ENCODE peak calls at places on chromosomes 7 and 10, in eight cellular contexts. V is OCI-LY7, D is IMR-90, J is transverse colon, S is spleen, X is mucosa of descending colon, B is SK-N-SH, Z is Panc1. E is an unnamed sample. For H3K4me1, the result is how much of the 10 kb centered on the place peaks cover.

GRCh38 chr10:111261066-111261465 is 184.2 kb downstream of the ADRA2A start:
- DNase-seq in D (no peak), S (no peak), X (no peak), V (no peak), Z (no peak), B (no peak), J (no peak), E (no peak)

GRCh38 chr10:71269301-71270288 is 49.5 kb upstream of the SLC29A3 start:
- DNase-seq in J (no peak), X (no peak), V (no peak), Z (no peak), D (peak), B (no peak), S (no peak), E (no peak)

GRCh38 chr7:136214356-136214755 is 237.2 kb upstream of the MTPN start:
- DNase-seq in J (no peak), V (no peak), D (peak), Z (no peak), B (peak), X (no peak), S (no peak), E (no peak)

GRCh38 chr7:22561895-22562593 is 62.1 kb upstream of the STEAP1B start:
- DNase-seq in X (no peak), V (no peak), S (no peak), Z (no peak), J (no peak), B (no peak), D (peak), E (no peak)

GRCh38 chr7:107387573-107388219 is 82.2 kb upstream of the GPR22 start:
- DNase-seq in J (no peak), X (no peak), S (no peak), B (peak), Z (no peak), D (peak), V (no peak), E (peak)

GRCh38 chr10:42962120-42962901 is 114.6 kb upstream of the RET start:
- DNase-seq in D (no peak), S (peak), V (no peak), Z (no peak), B (peak), J (peak), X (no peak), E (peak)

GRCh38 chr10:124956764-124957163 is 14.8 kb downstream of the ZRANB1 start:
- DNase-seq in D (no peak), B (no peak), V (no peak), J (no peak), X (no peak), Z (no peak), S (no peak), E (no peak)

GRCh38 chr7:2515424-2516193 is 4.0 kb upstream of the LFNG start:
- DNase-seq in D (no peak), S (no peak), V (no peak), J (no peak), B (no peak), X (no peak), Z (no peak), E (no peak)

GRCh38 chr10:22550732-22551131 is 163.6 kb downstream of the PIP4K2A start:
- DNase-seq in J (peak), D (peak), B (peak), Z (no peak), V (peak), X (peak), S (peak), E (peak)

GRCh38 chr7:117205856-117206255 is 117.0 kb downstream of the WNT2 start:
- DNase-seq in B (no peak), Z (no peak), J (no peak), V (no peak), S (no peak), X (no peak), D (no peak), E (no peak)

GRCh38 chr7:112080441-112080840 is 125.8 kb downstream of the DOCK4 start:
- DNase-seq in Z (peak), V (peak), J (no peak), D (peak), B (no peak), X (peak), S (no peak), E (peak)

GRCh38 chr10:25682203-25682950 is 251.7 kb upstream of the MYO3A start:
- DNase-seq in X (peak), V (no peak), B (peak), J (no peak), S (no peak), Z (no peak), D (no peak), E (peak)

GRCh38 chr7:44068054-44068453 is 2.7 kb upstream of the PGAM2 start:
- DNase-seq in V (no peak), B (peak), Z (no peak), S (peak), J (no peak), D (peak), X (no peak), E (no peak)

GRCh38 chr7:44067064-44067951 is 1.9 kb upstream of the PGAM2 start:
- DNase-seq in S (peak), D (no peak), X (no peak), J (peak), B (peak), V (no peak), Z (no peak), E (no peak)

GRCh38 chr7:44065431-44066110 is at the start of gene PGAM2:
- DNase-seq in Z (no peak), D (no peak), S (peak), X (no peak), B (peak), V (no peak), J (peak), E (no peak)

GRCh38 chr7:44066111-44066460 is 719 bp upstream of the PGAM2 start:
- DNase-seq in S (no peak), D (no peak), V (no peak), J (no peak), Z (no peak), X (no peak), B (no peak), E (no peak)

DNA sequence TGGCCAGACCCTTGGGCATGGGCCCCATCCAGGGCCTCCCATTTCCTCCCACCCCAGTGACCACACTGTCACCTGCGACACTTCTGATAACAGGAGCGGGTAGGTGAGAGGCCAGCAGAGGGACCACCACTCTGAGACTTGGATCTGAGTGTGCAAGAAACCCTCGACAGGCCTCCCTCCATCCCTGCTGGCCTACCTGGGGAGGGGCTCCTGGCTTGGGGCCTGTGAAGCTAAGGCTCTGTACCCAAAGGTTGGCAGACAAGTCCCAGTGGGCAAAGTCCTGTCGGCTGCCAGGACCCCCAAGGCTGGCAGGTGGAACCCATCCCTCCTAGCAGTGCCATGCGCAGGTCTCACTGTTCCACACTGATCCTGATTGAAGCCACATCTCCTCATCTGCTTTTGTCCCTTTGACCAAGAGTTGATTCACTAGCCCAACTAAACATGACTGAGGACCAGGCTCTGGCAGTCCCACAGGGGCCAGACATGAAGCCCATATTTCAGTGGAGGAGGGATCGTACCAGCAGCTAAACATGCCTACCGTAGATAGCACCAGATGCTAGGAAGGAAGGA is 1.2 kb upstream of the PGAM2 start:
- DNase-seq in S (peak), B (no peak), Z (no peak), X (no peak), V (no peak), D (no peak), J (peak), E (no peak)
- H3K4me1 ChIP-seq in S (under half), B (under half), Z (under half), X (under half), V (under half), D (under half), J (under half), E (under half)

GRCh38 chr10:103666751-103667150 is 173.2 kb downstream of the NEURL1 start:
- DNase-seq in D (no peak), V (no peak), B (no peak), J (no peak), S (no peak), Z (no peak), X (no peak), E (no peak)
- H3K4me3 ChIP-seq in D (no peak), V (no peak), B (no peak), J (no peak), S (no peak), Z (no peak), X (no peak), E (no peak)

GRCh38 chr10:93475227-93475626 is 6.9 kb downstream of the MYOF start:
- DNase-seq in V (no peak), D (no peak), X (no peak), J (no peak), Z (no peak), S (no peak), B (no peak), E (no peak)
- H3K4me1 ChIP-seq in V (under half), D (under half), X (under half), J (under half), Z (half or more), S (under half), B (under half), E (under half)

DNA sequence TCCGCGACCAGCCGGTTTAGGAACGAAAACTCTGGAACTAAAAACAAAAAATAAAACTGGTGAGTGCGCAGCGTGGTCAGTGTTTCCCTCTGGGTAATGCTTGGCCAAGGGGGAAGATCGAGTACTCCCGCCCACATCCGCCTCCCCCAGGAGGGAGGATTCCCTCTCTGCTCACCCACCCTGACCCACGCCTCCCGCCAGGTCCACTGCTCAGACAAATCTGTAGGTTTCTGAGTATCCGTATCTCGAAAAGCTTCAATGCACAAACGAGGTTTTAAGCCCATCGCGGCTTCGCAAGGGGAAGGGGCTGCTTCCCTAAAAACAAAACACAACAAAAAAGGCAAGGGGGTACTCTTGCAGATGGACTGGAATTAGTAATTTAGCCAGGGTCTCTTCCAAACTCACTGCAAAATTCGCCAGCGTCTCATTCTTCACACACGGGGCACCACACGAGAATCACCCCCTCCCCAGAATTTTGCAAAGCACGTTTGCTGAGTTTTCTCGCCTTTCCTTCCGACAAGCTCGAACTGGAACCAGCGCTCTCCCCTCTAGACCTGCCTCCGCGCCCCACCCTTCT is 75.2 kb downstream of the INSIG1 start:
- DNase-seq in X (no peak), D (no peak), V (no peak), J (no peak), S (no peak), B (no peak), Z (no peak), E (no peak)
- H3K4me3 ChIP-seq in X (no peak), D (no peak), V (no peak), J (no peak), S (peak), B (peak), Z (no peak), E (no peak)